ENCODE peak calls at places on chromosomes 1 and 21, in eight cellular contexts. One of them, this sample, is unnamed.

GRCh38 chr1:112297536-112297935 is 98.5 kb upstream of the CTTNBP2NL start:
- DNase-seq in suprapubic skin: no peak
- DNase-seq in HCT116: no peak
- DNase-seq in breast epithelium: no peak
- DNase-seq in stomach: no peak
- DNase-seq in spleen: no peak
- DNase-seq in transverse colon: no peak
- DNase-seq in K562: no peak
- DNase-seq in this sample: no peak

GRCh38 chr1:35062518-35063196 is 16.5 kb upstream of the ZMYM1 start:
- DNase-seq in suprapubic skin: no peak
- DNase-seq in HCT116: no peak
- DNase-seq in breast epithelium: no peak
- DNase-seq in stomach: no peak
- DNase-seq in spleen: no peak
- DNase-seq in transverse colon: no peak
- DNase-seq in K562: peak; percentile 35
- DNase-seq in this sample: peak; percentile 19

GRCh38 chr21:44514218-44514520 is 25.8 kb downstream of the KRTAP10-1 start:
- DNase-seq in suprapubic skin: no peak
- DNase-seq in HCT116: no peak
- DNase-seq in breast epithelium: no peak
- DNase-seq in stomach: no peak
- DNase-seq in spleen: no peak
- DNase-seq in transverse colon: no peak
- DNase-seq in K562: no peak
- DNase-seq in this sample: no peak

GRCh38 chr1:29569971-29570634 is 333.8 kb downstream of the PTPRU start:
- DNase-seq in suprapubic skin: no peak
- DNase-seq in HCT116: peak; percentile 98
- DNase-seq in breast epithelium: no peak
- DNase-seq in stomach: peak; percentile 35
- DNase-seq in spleen: no peak
- DNase-seq in transverse colon: no peak
- DNase-seq in K562: no peak
- DNase-seq in this sample: no peak

GRCh38 chr1:9746211-9746610 is 77.6 kb downstream of the CLSTN1 start:
- DNase-seq in suprapubic skin: no peak
- DNase-seq in HCT116: no peak
- DNase-seq in breast epithelium: no peak
- DNase-seq in stomach: no peak
- DNase-seq in spleen: peak; percentile 3
- DNase-seq in transverse colon: no peak
- DNase-seq in K562: no peak
- DNase-seq in this sample: no peak

GRCh38 chr1:55767171-55767570 is 552.0 kb upstream of the USP24 start:
- DNase-seq in suprapubic skin: no peak
- DNase-seq in HCT116: no peak
- DNase-seq in breast epithelium: no peak
- DNase-seq in stomach: no peak
- DNase-seq in spleen: no peak
- DNase-seq in transverse colon: no peak
- DNase-seq in K562: no peak
- DNase-seq in this sample: no peak

GRCh38 chr1:242432491-242433095 is 91.9 kb downstream of the PLD5 start:
- DNase-seq in suprapubic skin: no peak
- DNase-seq in HCT116: no peak
- DNase-seq in breast epithelium: no peak
- DNase-seq in stomach: no peak
- DNase-seq in spleen: no peak
- DNase-seq in transverse colon: no peak
- DNase-seq in K562: no peak
- DNase-seq in this sample: no peak

GRCh38 chr1:228405200-228405978 is 1.2 kb downstream of the TRIM11 start:
- DNase-seq in suprapubic skin: peak; percentile 58
- DNase-seq in HCT116: no peak
- DNase-seq in breast epithelium: no peak
- DNase-seq in stomach: no peak
- DNase-seq in spleen: peak; percentile 67
- DNase-seq in transverse colon: no peak
- DNase-seq in K562: no peak
- DNase-seq in this sample: no peak

GRCh38 chr1:2804628-2805351 is 3.3 kb upstream of the TTC34 start:
- DNase-seq in suprapubic skin: peak; percentile 51
- DNase-seq in HCT116: no peak
- DNase-seq in breast epithelium: no peak
- DNase-seq in stomach: no peak
- DNase-seq in spleen: peak; percentile 60
- DNase-seq in transverse colon: no peak
- DNase-seq in K562: no peak
- DNase-seq in this sample: no peak

GRCh38 chr21:31524140-31524539 is 135.4 kb upstream of the SOD1 start:
- DNase-seq in suprapubic skin: no peak
- DNase-seq in HCT116: no peak
- DNase-seq in breast epithelium: no peak
- DNase-seq in stomach: no peak
- DNase-seq in spleen: no peak
- DNase-seq in transverse colon: no peak
- DNase-seq in K562: no peak
- DNase-seq in this sample: no peak

GRCh38 chr1:46342084-46342656 is 1.6 kb downstream of the NSUN4 start:
- DNase-seq in suprapubic skin: no peak
- DNase-seq in HCT116: no peak
- DNase-seq in breast epithelium: no peak
- DNase-seq in stomach: no peak
- DNase-seq in spleen: no peak
- DNase-seq in transverse colon: no peak
- DNase-seq in K562: peak; percentile 46
- DNase-seq in this sample: no peak

GRCh38 chr1:232459826-232460225 is 170.1 kb downstream of the SIPA1L2 start:
- DNase-seq in suprapubic skin: no peak
- DNase-seq in HCT116: no peak
- DNase-seq in breast epithelium: no peak
- DNase-seq in stomach: no peak
- DNase-seq in spleen: no peak
- DNase-seq in transverse colon: no peak
- DNase-seq in K562: no peak
- DNase-seq in this sample: no peak

GRCh38 chr1:93575586-93576271 is 105.9 kb downstream of the BCAR3 start:
- DNase-seq in suprapubic skin: no peak
- DNase-seq in HCT116: no peak
- DNase-seq in breast epithelium: no peak
- DNase-seq in stomach: no peak
- DNase-seq in spleen: no peak
- DNase-seq in transverse colon: no peak
- DNase-seq in K562: no peak
- DNase-seq in this sample: peak; percentile 90

GRCh38 chr1:233459968-233460367 is 132.4 kb downstream of the MAP3K21 start:
- DNase-seq in suprapubic skin: no peak
- DNase-seq in HCT116: no peak
- DNase-seq in breast epithelium: no peak
- DNase-seq in stomach: no peak
- DNase-seq in spleen: no peak
- DNase-seq in transverse colon: no peak
- DNase-seq in K562: no peak
- DNase-seq in this sample: no peak

GRCh38 chr1:42439940-42440339 is 15.9 kb downstream of the ZMYND12 start:
- DNase-seq in suprapubic skin: no peak
- DNase-seq in HCT116: no peak
- DNase-seq in breast epithelium: no peak
- DNase-seq in stomach: no peak
- DNase-seq in spleen: no peak
- DNase-seq in transverse colon: no peak
- DNase-seq in K562: no peak
- DNase-seq in this sample: no peak

GRCh38 chr1:226631229-226632000 is 82.9 kb downstream of the STUM start:
- DNase-seq in suprapubic skin: peak; percentile 54
- DNase-seq in HCT116: no peak
- DNase-seq in breast epithelium: no peak
- DNase-seq in stomach: no peak
- DNase-seq in spleen: peak; percentile 60
- DNase-seq in transverse colon: no peak
- DNase-seq in K562: no peak
- DNase-seq in this sample: no peak

GRCh38 chr1:235843458-235843857 is 23.2 kb downstream of the LYST start:
- DNase-seq in suprapubic skin: no peak
- DNase-seq in HCT116: peak; percentile 21
- DNase-seq in breast epithelium: no peak
- DNase-seq in stomach: no peak
- DNase-seq in spleen: no peak
- DNase-seq in transverse colon: no peak
- DNase-seq in K562: peak; percentile 16
- DNase-seq in this sample: no peak

GRCh38 chr1:17880429-17880828 is 125.3 kb downstream of the ACTL8 start:
- DNase-seq in suprapubic skin: no peak
- DNase-seq in HCT116: no peak
- DNase-seq in breast epithelium: peak; percentile 15
- DNase-seq in stomach: no peak
- DNase-seq in spleen: peak; percentile 16
- DNase-seq in transverse colon: no peak
- DNase-seq in K562: no peak
- DNase-seq in this sample: no peak

GRCh38 chr1:17883136-17883535 is 128.0 kb downstream of the ACTL8 start:
- DNase-seq in suprapubic skin: no peak
- DNase-seq in HCT116: no peak
- DNase-seq in breast epithelium: no peak
- DNase-seq in stomach: no peak
- DNase-seq in spleen: peak; percentile 21
- DNase-seq in transverse colon: no peak
- DNase-seq in K562: no peak
- DNase-seq in this sample: no peak

GRCh38 chr1:17883662-17884395 is 128.7 kb downstream of the ACTL8 start:
- DNase-seq in suprapubic skin: no peak
- DNase-seq in HCT116: no peak
- DNase-seq in breast epithelium: no peak
- DNase-seq in stomach: no peak
- DNase-seq in spleen: peak; percentile 25
- DNase-seq in transverse colon: no peak
- DNase-seq in K562: no peak
- DNase-seq in this sample: no peak

GRCh38 chr1:17878837-17879236 is 123.7 kb downstream of the ACTL8 start:
- DNase-seq in suprapubic skin: no peak
- DNase-seq in HCT116: no peak
- DNase-seq in breast epithelium: peak; percentile 37
- DNase-seq in stomach: no peak
- DNase-seq in spleen: peak; percentile 3
- DNase-seq in transverse colon: no peak
- DNase-seq in K562: no peak
- DNase-seq in this sample: no peak

DNA sequence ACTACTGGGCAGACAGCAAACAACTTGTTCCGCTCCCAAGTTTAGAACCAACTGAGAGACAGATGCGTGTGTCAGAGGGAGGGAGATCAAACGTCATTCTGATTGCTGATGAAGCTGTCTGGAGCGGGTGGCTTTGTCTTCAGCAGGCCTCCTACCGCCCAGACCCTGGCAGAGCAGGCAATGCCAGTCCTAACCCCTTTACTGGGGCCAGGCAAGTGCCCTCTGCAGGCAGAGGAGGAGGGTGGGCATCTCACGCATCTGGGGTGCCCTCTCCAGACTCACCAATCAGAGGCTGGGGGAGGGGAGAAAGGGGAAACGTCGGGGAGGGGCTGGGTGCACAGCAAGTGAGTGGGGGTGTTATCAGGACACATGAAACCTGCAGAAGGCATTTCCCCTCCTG is 126.6 kb downstream of the ACTL8 start:
- DNase-seq in suprapubic skin: no peak
- DNase-seq in HCT116: no peak
- DNase-seq in breast epithelium: no peak
- DNase-seq in stomach: no peak
- DNase-seq in spleen: peak; percentile 51
- DNase-seq in transverse colon: no peak
- DNase-seq in K562: no peak
- DNase-seq in this sample: no peak
- H3K27me3 ChIP-seq in suprapubic skin: peaks cover 49% of the 10 kb centered on the region
- H3K27me3 ChIP-seq in HCT116: peaks cover 3% of the 10 kb centered on the region
- H3K27me3 ChIP-seq in breast epithelium: no peaks in the 10 kb centered on the region
- H3K27me3 ChIP-seq in stomach: peaks cover 1% of the 10 kb centered on the region
- H3K27me3 ChIP-seq in spleen: no peaks in the 10 kb centered on the region
- H3K27me3 ChIP-seq in transverse colon: peaks cover 3% of the 10 kb centered on the region
- H3K27me3 ChIP-seq in K562: no peaks in the 10 kb centered on the region
- H3K27me3 ChIP-seq in this sample: no peaks in the 10 kb centered on the region

DNA sequence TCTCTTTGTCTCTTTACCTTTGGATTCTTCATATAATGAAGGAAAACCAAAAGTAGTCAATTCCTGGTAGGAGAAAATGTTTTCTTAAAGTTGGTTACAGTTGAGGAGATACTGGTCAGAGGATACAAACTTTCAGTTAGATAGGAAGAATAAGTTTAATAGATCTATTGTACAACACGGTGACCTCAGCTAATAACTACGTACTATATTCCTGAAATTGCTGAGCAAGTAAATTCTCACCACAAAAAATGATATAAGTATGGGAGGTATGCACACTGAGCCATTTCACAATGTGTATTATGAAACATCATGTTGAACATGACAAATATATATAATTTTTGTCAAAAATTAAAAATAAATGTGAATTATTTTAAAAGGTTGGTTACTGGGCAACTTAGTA is 20.4 kb downstream of the SSX2IP start:
- DNase-seq in suprapubic skin: no peak
- DNase-seq in HCT116: no peak
- DNase-seq in breast epithelium: no peak
- DNase-seq in stomach: no peak
- DNase-seq in spleen: no peak
- DNase-seq in transverse colon: no peak
- DNase-seq in K562: no peak
- DNase-seq in this sample: no peak
- TF ChIP-seq POLR2AphosphoS5 in suprapubic skin: no peak
- TF ChIP-seq POLR2AphosphoS5 in HCT116: no peak
- TF ChIP-seq POLR2AphosphoS5 in breast epithelium: no peak
- TF ChIP-seq POLR2AphosphoS5 in stomach: no peak
- TF ChIP-seq POLR2AphosphoS5 in spleen: no peak
- TF ChIP-seq POLR2AphosphoS5 in transverse colon: no peak
- TF ChIP-seq POLR2AphosphoS5 in K562: no peak
- TF ChIP-seq POLR2AphosphoS5 in this sample: no peak

GRCh38 chr1:231421971-231422797 is at the start of gene EGLN1:
- DNase-seq in suprapubic skin: peak; percentile 85
- DNase-seq in HCT116: peak; percentile 63
- DNase-seq in breast epithelium: peak; percentile 72
- DNase-seq in stomach: peak; percentile 89
- DNase-seq in spleen: peak; percentile 97
- DNase-seq in transverse colon: peak; percentile 89
- DNase-seq in K562: peak; percentile 96
- DNase-seq in this sample: peak; percentile 94
- TF ChIP-seq POLR2A in suprapubic skin: peak; percentile 62
- TF ChIP-seq POLR2A in HCT116: peak; percentile 84
- TF ChIP-seq POLR2A in breast epithelium: peak; percentile 58
- TF ChIP-seq POLR2A in stomach: no peak
- TF ChIP-seq POLR2A in spleen: peak; percentile 68
- TF ChIP-seq POLR2A in transverse colon: peak; percentile 91
- TF ChIP-seq POLR2A in K562: peak; percentile 88
- TF ChIP-seq POLR2A in this sample: peak; percentile 69

GRCh38 chr1:52613611-52614373 is 11.6 kb downstream of the GPX7 start:
- DNase-seq in suprapubic skin: no peak
- DNase-seq in HCT116: no peak
- DNase-seq in breast epithelium: no peak
- DNase-seq in stomach: no peak
- DNase-seq in spleen: no peak
- DNase-seq in transverse colon: no peak
- DNase-seq in K562: peak; percentile 75
- DNase-seq in this sample: no peak

GRCh38 chr1:52614671-52615070 is 12.5 kb downstream of the GPX7 start:
- DNase-seq in suprapubic skin: no peak
- DNase-seq in HCT116: no peak
- DNase-seq in breast epithelium: no peak
- DNase-seq in stomach: no peak
- DNase-seq in spleen: no peak
- DNase-seq in transverse colon: no peak
- DNase-seq in K562: no peak
- DNase-seq in this sample: no peak

GRCh38 chr1:52615489-52616042 is 13.4 kb downstream of the GPX7 start:
- DNase-seq in suprapubic skin: no peak
- DNase-seq in HCT116: no peak
- DNase-seq in breast epithelium: no peak
- DNase-seq in stomach: no peak
- DNase-seq in spleen: no peak
- DNase-seq in transverse colon: no peak
- DNase-seq in K562: no peak
- DNase-seq in this sample: no peak
- H3K27me3 ChIP-seq in suprapubic skin: no peaks in the 10 kb centered on the region
- H3K27me3 ChIP-seq in HCT116: peaks cover 4% of the 10 kb centered on the region
- H3K27me3 ChIP-seq in breast epithelium: no peaks in the 10 kb centered on the region
- H3K27me3 ChIP-seq in stomach: no peaks in the 10 kb centered on the region
- H3K27me3 ChIP-seq in spleen: no peaks in the 10 kb centered on the region
- H3K27me3 ChIP-seq in transverse colon: no peaks in the 10 kb centered on the region
- H3K27me3 ChIP-seq in K562: no peaks in the 10 kb centered on the region
- H3K27me3 ChIP-seq in this sample: no peaks in the 10 kb centered on the region